ENCODE peak calls at places on chromosome 1, in eight cellular contexts. D is activated T-helper 1 cell treated with Interleukin-2 at 50 U/mL for 16 hours, O is EL, S is heart left ventricle, Z is retinal pigment epithelial cell, K is NCI-H748 treated with DMSO at 0.1 percent for 48 hours, X is neural progenitor cell, W is hippocampal formation. H is an unnamed sample.

GRCh38 chr1:56968878-56969495 is 3.2 kb upstream of the C8B start:
- DNase-seq in X (no peak), S (no peak), Z (no peak), O (no peak), W (no peak), K (no peak), D (no peak), H (no peak)

GRCh38 chr1:205824180-205824579 is 11.2 kb upstream of the SLC41A1 start:
- DNase-seq in Z (no peak), O (no peak), D (no peak), W (no peak), S (no peak), X (no peak), K (no peak), H (no peak)

GRCh38 chr1:60277269-60277668 is 203.7 kb upstream of the C1orf87 start:
- DNase-seq in X (no peak), O (no peak), Z (no peak), D (no peak), K (no peak), S (no peak), W (no peak), H (no peak)

GRCh38 chr1:57229998-57230397 is 193.9 kb downstream of the DAB1 start:
- DNase-seq in Z (no peak), W (no peak), X (no peak), D (no peak), K (no peak), O (no peak), S (no peak), H (no peak)

GRCh38 chr1:40895601-40896000 is 33.4 kb upstream of the CITED4 start:
- DNase-seq in X (no peak), W (no peak), Z (no peak), O (no peak), D (no peak), K (no peak), S (no peak), H (no peak)

GRCh38 chr1:184479435-184480202 is 92.8 kb downstream of the C1orf21 start:
- DNase-seq in Z (no peak), K (no peak), S (no peak), W (no peak), D (no peak), O (no peak), X (no peak), H (no peak)

GRCh38 chr1:30197959-30198760 is 525.2 kb downstream of the MATN1 start:
- DNase-seq in D (no peak), Z (no peak), K (no peak), X (no peak), S (no peak), W (no peak), O (no peak), H (no peak)

GRCh38 chr1:210244746-210245367 is 12.3 kb downstream of the SERTAD4 start:
- DNase-seq in Z (no peak), O (peak; percentile 53), K (no peak), S (no peak), D (no peak), W (no peak), X (no peak), H (no peak)

GRCh38 chr1:7552402-7552801 is 218.7 kb upstream of the VAMP3 start:
- DNase-seq in K (no peak), D (no peak), X (no peak), S (peak; percentile 54), O (peak; percentile 23), W (no peak), Z (no peak), H (no peak)

H was measured in GM23338.